ENCODE peak calls at places on chromosomes 12 and 14, in four cellular contexts. One of them, this sample, is unnamed.

GRCh38 chr12:20523658-20524057 is 155.3 kb downstream of the PDE3A start:
- DNase-seq in ascending aorta: no peak
- DNase-seq in naive thymus-derived CD4-positive, alpha-beta T cell: no peak
- DNase-seq in SJCRH30: no peak
- DNase-seq in this sample: no peak

GRCh38 chr12:129304532-129304931 is 451.3 kb downstream of the GLT1D1 start:
- DNase-seq in SJCRH30: no peak
- DNase-seq in naive thymus-derived CD4-positive, alpha-beta T cell: no peak
- DNase-seq in ascending aorta: no peak
- DNase-seq in this sample: no peak

GRCh38 chr12:42730286-42730685 is 140.7 kb upstream of the PRICKLE1 start:
- DNase-seq in naive thymus-derived CD4-positive, alpha-beta T cell: no peak
- DNase-seq in SJCRH30: no peak
- DNase-seq in ascending aorta: no peak
- DNase-seq in this sample: no peak

GRCh38 chr14:38108681-38109080 is 99.0 kb upstream of the SSTR1 start:
- DNase-seq in SJCRH30: no peak
- DNase-seq in naive thymus-derived CD4-positive, alpha-beta T cell: no peak
- DNase-seq in ascending aorta: no peak
- DNase-seq in this sample: no peak

GRCh38 chr12:28708918-28709371 is 440.1 kb upstream of the FAR2 start:
- DNase-seq in ascending aorta: no peak
- DNase-seq in naive thymus-derived CD4-positive, alpha-beta T cell: no peak
- DNase-seq in SJCRH30: no peak
- DNase-seq in this sample: no peak

GRCh38 chr12:19967486-19967885 is 400.9 kb upstream of the PDE3A start:
- DNase-seq in SJCRH30: no peak
- DNase-seq in naive thymus-derived CD4-positive, alpha-beta T cell: no peak
- DNase-seq in ascending aorta: no peak
- DNase-seq in this sample: no peak

GRCh38 chr12:1978078-1978477 is 26.2 kb downstream of the DCP1B start:
- DNase-seq in naive thymus-derived CD4-positive, alpha-beta T cell: no peak
- DNase-seq in ascending aorta: no peak
- DNase-seq in SJCRH30: no peak
- DNase-seq in this sample: no peak

GRCh38 chr14:89956294-89957009 is 725 bp downstream of the TDP1 start:
- DNase-seq in SJCRH30: peak; percentile 81
- DNase-seq in ascending aorta: peak; percentile 70
- DNase-seq in naive thymus-derived CD4-positive, alpha-beta T cell: peak; percentile 75
- DNase-seq in this sample: peak; percentile 55

GRCh38 chr12:104137175-104137901 is 672 bp downstream of the NFYB start:
- DNase-seq in ascending aorta: no peak
- DNase-seq in naive thymus-derived CD4-positive, alpha-beta T cell: peak; percentile 42
- DNase-seq in SJCRH30: peak; percentile 45
- DNase-seq in this sample: peak; percentile 40

GRCh38 chr14:104588066-104588857 is 8.7 kb downstream of the C14orf180 start:
- DNase-seq in naive thymus-derived CD4-positive, alpha-beta T cell: no peak
- DNase-seq in ascending aorta: no peak
- DNase-seq in SJCRH30: no peak
- DNase-seq in this sample: no peak

GRCh38 chr14:104585966-104586702 is 6.6 kb downstream of the C14orf180 start:
- DNase-seq in ascending aorta: no peak
- DNase-seq in SJCRH30: no peak
- DNase-seq in naive thymus-derived CD4-positive, alpha-beta T cell: no peak
- DNase-seq in this sample: no peak

GRCh38 chr14:104584557-104584956 is 5.0 kb downstream of the C14orf180 start:
- DNase-seq in SJCRH30: no peak
- DNase-seq in ascending aorta: no peak
- DNase-seq in naive thymus-derived CD4-positive, alpha-beta T cell: no peak
- DNase-seq in this sample: no peak

GRCh38 chr14:104587641-104588040 is 8.1 kb downstream of the C14orf180 start:
- DNase-seq in SJCRH30: no peak
- DNase-seq in ascending aorta: no peak
- DNase-seq in naive thymus-derived CD4-positive, alpha-beta T cell: no peak
- DNase-seq in this sample: no peak

DNA sequence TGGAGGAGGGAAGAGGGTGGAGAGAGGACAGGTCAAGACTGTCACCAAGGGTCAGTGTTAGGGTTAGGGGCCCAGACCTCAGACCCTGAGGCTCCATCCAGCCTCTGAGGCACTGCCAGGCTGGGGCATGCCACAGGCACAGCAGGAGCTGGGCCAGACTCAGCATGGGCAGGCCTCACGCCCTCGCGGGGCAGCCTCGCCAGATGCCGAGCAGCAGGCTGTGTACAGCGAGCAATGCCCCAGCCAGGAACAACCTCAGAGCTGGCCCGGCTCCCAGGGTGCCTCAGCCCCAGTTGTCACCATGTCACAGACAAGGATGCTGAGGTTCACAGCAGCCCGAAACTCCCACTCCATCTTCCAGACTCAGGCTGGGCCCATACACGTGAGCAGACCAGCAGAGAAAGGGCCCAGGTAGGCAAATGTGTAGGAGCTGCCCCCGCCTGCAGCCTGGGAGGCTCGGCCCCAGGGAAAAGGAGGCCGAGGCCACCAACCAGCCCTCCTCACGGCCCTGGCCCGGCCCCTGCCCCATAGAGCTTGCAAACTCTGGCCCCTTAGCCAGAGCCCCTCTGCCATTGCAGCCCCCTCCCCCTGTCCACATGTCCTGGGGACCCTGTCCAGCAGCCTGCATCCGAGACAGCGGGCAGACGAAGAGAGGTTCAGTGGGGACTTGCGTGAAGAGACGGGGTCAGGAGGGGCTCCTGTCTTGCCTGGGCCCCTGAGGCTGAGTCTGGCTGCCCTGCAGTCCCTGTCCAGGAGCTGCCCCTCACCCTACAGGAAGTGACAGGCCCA is 7.5 kb downstream of the C14orf180 start:
- DNase-seq in SJCRH30: no peak
- DNase-seq in naive thymus-derived CD4-positive, alpha-beta T cell: no peak
- DNase-seq in ascending aorta: no peak
- DNase-seq in this sample: no peak
- H3K27me3 ChIP-seq in SJCRH30: peaks cover 59% of the 10 kb centered on the region
- H3K27me3 ChIP-seq in naive thymus-derived CD4-positive, alpha-beta T cell: no peaks in the 10 kb centered on the region
- H3K27me3 ChIP-seq in ascending aorta: no peaks in the 10 kb centered on the region
- H3K27me3 ChIP-seq in this sample: peaks cover 24% of the 10 kb centered on the region

GRCh38 chr12:121576851-121577391 is 3.9 kb downstream of the KDM2B start:
- DNase-seq in ascending aorta: no peak
- DNase-seq in naive thymus-derived CD4-positive, alpha-beta T cell: no peak
- DNase-seq in SJCRH30: no peak
- DNase-seq in this sample: peak; percentile 96
- H3K4me3 ChIP-seq in ascending aorta: no peak overlapping the region
- H3K4me3 ChIP-seq in naive thymus-derived CD4-positive, alpha-beta T cell: no peak overlapping the region
- H3K4me3 ChIP-seq in SJCRH30: no peak overlapping the region
- H3K4me3 ChIP-seq in this sample: peak overlapping the region; percentile 4

DNA sequence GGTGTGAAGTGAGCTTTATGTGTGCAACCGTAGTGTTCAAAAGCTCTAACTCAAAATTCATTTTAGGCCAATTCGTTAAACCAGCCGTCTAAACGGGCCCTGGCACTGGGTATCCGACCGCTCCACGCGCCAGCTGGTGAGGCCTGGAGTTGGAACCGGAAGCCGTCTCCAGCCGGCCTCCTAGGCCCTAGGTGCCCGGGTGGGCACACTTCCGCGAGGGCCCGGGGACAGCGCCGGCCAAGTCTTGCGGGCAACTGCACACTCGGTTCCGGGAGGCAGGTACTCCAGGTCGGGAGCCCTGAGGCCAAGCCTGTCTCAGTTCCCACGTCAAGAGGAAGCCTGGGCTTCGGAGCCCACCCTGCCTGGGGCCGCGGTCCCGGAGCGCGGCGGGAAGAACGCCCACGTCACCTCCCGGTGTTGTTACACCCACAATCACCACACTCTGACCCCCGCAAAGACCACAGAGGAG is 16.2 kb downstream of the OTX2 start:
- DNase-seq in ascending aorta: no peak
- DNase-seq in naive thymus-derived CD4-positive, alpha-beta T cell: no peak
- DNase-seq in SJCRH30: no peak
- DNase-seq in this sample: no peak
- H3K27me3 ChIP-seq in ascending aorta: peaks cover 22% of the 10 kb centered on the region
- H3K27me3 ChIP-seq in naive thymus-derived CD4-positive, alpha-beta T cell: peaks cover 6% of the 10 kb centered on the region
- H3K27me3 ChIP-seq in SJCRH30: no peaks in the 10 kb centered on the region
- H3K27me3 ChIP-seq in this sample: no peaks in the 10 kb centered on the region

DNA sequence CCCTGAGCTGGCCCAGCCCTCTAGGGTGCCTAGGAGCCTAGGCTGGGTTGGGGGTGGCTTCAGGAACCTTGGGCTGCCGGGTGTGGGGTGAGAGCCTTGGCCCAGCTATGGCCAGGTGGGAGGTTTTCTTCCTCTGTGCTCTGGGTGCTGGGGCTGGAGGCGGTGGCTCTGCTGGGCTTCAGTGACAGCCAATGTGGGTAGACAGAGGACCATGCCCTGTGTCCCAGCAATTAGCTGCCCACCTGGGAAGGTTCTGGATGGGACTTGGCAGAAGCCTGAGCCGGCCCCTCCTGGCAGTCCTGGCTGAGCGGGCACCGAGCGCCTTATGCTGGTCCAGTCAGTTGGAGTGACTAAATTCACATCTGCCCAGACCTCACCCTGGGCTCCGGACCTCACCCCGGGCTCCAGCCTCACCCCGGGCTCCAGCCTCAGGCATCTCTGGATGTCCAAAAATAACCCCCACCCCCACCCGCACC is 46.8 kb downstream of the CYP46A1 start:
- DNase-seq in SJCRH30: peak; percentile 1
- DNase-seq in naive thymus-derived CD4-positive, alpha-beta T cell: no peak
- DNase-seq in ascending aorta: peak; percentile 5
- DNase-seq in this sample: no peak
- H3K4me3 ChIP-seq in SJCRH30: no peak overlapping the region
- H3K4me3 ChIP-seq in naive thymus-derived CD4-positive, alpha-beta T cell: no peak overlapping the region
- H3K4me3 ChIP-seq in ascending aorta: peak overlapping the region; percentile 85
- H3K4me3 ChIP-seq in this sample: no peak overlapping the region

DNA sequence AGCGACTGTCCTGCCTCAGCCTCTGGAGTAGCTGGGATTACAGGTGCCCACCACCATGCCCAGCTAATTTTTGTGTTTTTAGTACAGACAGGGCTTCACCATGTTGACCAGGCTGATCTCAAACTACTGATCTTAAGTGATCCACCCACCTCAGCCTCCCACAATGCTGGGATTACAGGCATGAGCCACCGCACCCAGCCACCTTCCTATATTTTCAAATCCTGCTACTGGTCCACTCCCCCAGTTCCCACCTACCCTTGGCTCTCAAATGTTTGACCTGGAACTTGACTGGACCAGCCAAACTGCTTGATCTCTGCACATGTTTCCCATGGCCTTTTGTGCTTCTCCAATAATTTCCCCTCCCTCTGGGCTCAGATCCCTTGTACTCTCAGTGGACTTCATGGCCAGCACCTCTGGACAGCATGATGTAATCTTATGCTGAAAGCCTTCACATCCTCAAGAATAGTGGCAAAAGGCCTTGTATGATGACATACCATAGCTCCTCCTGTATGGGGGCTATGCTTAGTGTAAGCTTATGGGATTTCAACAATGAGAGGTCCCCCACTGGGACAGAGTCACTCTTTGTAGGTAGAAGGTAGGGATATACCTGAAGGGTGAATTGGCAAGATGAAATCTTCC is 2.5 kb upstream of the CCDC184 start:
- DNase-seq in ascending aorta: no peak
- DNase-seq in naive thymus-derived CD4-positive, alpha-beta T cell: no peak
- DNase-seq in SJCRH30: no peak
- DNase-seq in this sample: no peak
- H3K27me3 ChIP-seq in ascending aorta: no peaks in the 10 kb centered on the region
- H3K27me3 ChIP-seq in naive thymus-derived CD4-positive, alpha-beta T cell: peaks cover 4% of the 10 kb centered on the region
- H3K27me3 ChIP-seq in SJCRH30: peaks cover 14% of the 10 kb centered on the region
- H3K27me3 ChIP-seq in this sample: peaks cover 6% of the 10 kb centered on the region

DNA sequence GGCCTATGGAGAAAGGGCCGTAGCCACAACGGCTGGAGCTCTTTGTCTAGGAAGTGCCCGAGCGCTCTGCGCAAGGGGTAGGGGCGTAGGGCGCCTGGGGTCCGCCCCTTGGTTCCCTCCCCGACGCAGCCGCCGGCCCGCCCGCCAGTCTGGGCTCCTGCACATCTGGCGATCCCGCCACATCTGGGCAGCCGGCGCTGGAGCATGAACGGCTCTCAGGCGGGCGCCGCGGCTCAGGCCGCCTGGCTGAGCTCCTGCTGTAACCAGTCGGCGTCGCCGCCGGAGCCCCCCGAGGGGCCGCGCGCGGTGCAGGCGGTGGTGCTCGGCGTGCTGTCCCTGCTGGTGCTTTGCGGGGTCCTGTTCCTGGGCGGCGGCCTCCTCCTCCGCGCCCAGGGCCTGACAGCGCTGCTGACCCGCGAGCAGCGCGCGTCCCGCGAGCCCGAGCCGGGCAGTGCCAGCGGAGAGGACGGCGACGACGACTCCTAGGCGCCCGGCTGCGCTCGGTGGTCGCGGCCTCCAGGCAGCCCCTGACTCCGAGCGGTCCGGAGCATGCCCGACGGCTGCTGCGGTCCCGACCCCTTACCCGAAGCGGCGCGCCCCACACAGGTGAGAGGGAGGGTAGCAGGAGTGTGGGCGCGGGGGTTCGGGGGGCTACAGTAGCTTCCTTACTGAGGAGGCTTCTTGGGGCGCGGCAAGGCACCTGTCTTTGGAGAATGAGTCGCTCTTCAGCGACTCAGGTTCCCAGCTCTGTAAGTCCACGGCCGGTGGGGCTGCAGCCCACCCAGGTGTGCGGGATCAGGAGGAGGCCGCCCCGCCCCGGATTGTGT is at the start of gene SMIM41:
- DNase-seq in SJCRH30: no peak
- DNase-seq in ascending aorta: no peak
- DNase-seq in naive thymus-derived CD4-positive, alpha-beta T cell: no peak
- DNase-seq in this sample: no peak
- H3K4me3 ChIP-seq in SJCRH30: no peak within 1 kb of the TSS
- H3K4me3 ChIP-seq in ascending aorta: no peak within 1 kb of the TSS
- H3K4me3 ChIP-seq in naive thymus-derived CD4-positive, alpha-beta T cell: no peak within 1 kb of the TSS
- H3K4me3 ChIP-seq in this sample: no peak within 1 kb of the TSS

DNA sequence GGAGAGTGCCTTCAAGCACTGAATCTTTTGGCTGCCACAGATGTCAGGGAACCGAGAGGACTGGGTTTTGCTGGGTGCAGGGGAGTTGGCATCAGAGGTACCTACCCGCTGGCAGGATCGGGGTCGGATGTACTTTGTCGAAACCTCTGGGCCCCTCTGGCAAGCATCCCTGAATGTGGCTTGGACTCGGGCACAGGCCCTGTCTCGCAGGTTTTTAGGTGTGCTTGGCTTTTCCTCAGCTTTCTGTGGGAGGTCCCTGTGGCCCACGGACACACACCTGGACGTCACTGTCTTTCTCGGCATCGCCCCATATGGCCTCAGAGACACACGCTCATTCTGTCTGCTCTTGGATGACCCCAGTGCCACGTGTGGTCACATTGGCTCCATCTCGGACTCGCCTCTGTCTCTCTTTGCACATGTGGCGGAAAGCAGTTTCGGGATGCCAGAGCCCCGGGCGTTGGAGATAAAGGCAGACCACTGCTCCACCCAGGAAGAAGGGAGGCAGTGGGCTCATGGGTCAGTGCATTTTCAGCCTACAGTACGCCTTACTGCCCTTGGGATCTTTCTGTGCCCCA is 769.6 kb upstream of the ALG10B start:
- DNase-seq in naive thymus-derived CD4-positive, alpha-beta T cell: no peak
- DNase-seq in SJCRH30: no peak
- DNase-seq in ascending aorta: no peak
- DNase-seq in this sample: no peak
- H3K27me3 ChIP-seq in naive thymus-derived CD4-positive, alpha-beta T cell: no peaks in the 10 kb centered on the region
- H3K27me3 ChIP-seq in SJCRH30: no peaks in the 10 kb centered on the region
- H3K27me3 ChIP-seq in ascending aorta: no peaks in the 10 kb centered on the region
- H3K27me3 ChIP-seq in this sample: no peaks in the 10 kb centered on the region

DNA sequence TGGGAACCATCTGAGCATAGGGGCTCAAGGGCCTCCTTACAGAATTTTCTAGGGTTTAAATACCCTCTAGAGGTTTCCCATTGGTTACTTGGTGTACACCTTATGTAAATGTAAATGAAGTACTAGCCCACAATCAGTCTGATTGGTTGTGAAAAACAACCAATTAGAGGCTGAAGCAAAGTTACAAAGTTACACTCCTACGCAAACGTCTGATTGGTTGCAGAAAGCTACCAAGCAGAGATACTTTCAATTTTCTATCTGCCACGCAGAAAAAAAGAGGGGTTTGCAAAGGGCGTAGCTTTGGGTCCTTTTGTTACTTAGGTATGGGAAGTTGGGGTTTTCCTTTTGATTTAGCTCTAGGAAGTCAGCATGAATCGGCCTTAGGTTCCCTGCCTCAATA is 1.8 kb upstream of the TMEM19 start:
- DNase-seq in SJCRH30: no peak
- DNase-seq in naive thymus-derived CD4-positive, alpha-beta T cell: peak; percentile 61
- DNase-seq in ascending aorta: no peak
- DNase-seq in this sample: no peak
- H3K4me3 ChIP-seq in SJCRH30: no peak overlapping the region
- H3K4me3 ChIP-seq in naive thymus-derived CD4-positive, alpha-beta T cell: no peak overlapping the region
- H3K4me3 ChIP-seq in ascending aorta: no peak overlapping the region
- H3K4me3 ChIP-seq in this sample: no peak overlapping the region

This sample was measured in HAP-1.